ENCODE peak calls at places on chromosomes 7 and 10, in four cellular contexts. H is aorta; J is Karpas-422; V is CD8-positive, alpha-beta T cell. G is an unnamed sample. For H3K4me1, the result is how much of the 10 kb centered on the place peaks cover.

GRCh38 chr10:34437897-34438296 is 377.2 kb downstream of the PARD3 start:
- DNase-seq in H (no peak), J (no peak), V (no peak), G (no peak)

GRCh38 chr10:97771055-97771811 is 566 bp downstream of the SFRP5 start:
- DNase-seq in H (no peak), J (no peak), V (no peak), G (no peak)

GRCh38 chr7:133109816-133110215 is 27.9 kb upstream of the CHCHD3 start:
- DNase-seq in H (no peak), J (peak), V (no peak), G (no peak)

GRCh38 chr7:79459381-79459780 is 5.9 kb upstream of the MAGI2 start:
- DNase-seq in H (peak), J (no peak), V (no peak), G (no peak)

GRCh38 chr7:130151591-130152269 is 53.5 kb downstream of the TMEM209 start:
- DNase-seq in H (no peak), J (no peak), V (no peak), G (no peak)

GRCh38 chr10:127871631-127872010 is 21.1 kb downstream of the CLRN3 start:
- DNase-seq in H (no peak), J (no peak), V (no peak), G (no peak)

GRCh38 chr10:116538992-116539391 is 6.7 kb upstream of the PNLIP start:
- DNase-seq in H (no peak), J (no peak), V (no peak), G (no peak)

GRCh38 chr7:55550010-55550409 is 22.3 kb downstream of the VOPP1 start:
- DNase-seq in H (no peak), J (peak), V (no peak), G (peak)

GRCh38 chr7:107394831-107395230 is 75.0 kb upstream of the GPR22 start:
- DNase-seq in H (no peak), J (no peak), V (no peak), G (no peak)

GRCh38 chr7:107879400-107880035 is 11.5 kb upstream of the DLD start:
- DNase-seq in H (no peak), J (peak), V (no peak), G (peak)

GRCh38 chr7:66356277-66356721 is 151.2 kb downstream of the TPST1 start:
- DNase-seq in H (no peak), J (no peak), V (no peak), G (no peak)

GRCh38 chr10:95573497-95573896 is 12.3 kb upstream of the SORBS1 start:
- DNase-seq in H (no peak), J (no peak), V (no peak), G (no peak)

GRCh38 chr10:20147679-20148078 is 331.4 kb downstream of the PLXDC2 start:
- DNase-seq in H (no peak), J (no peak), V (no peak), G (no peak)

GRCh38 chr10:4058514-4059029 is 273.6 kb upstream of the KLF6 start:
- DNase-seq in H (no peak), J (no peak), V (no peak), G (no peak)

GRCh38 chr10:19956633-19957032 is 140.4 kb downstream of the PLXDC2 start:
- DNase-seq in H (no peak), J (no peak), V (no peak), G (no peak)

GRCh38 chr10:69316313-69317059 is 38.2 kb downstream of the HK1 start:
- DNase-seq in H (no peak), J (no peak), V (no peak), G (no peak)

GRCh38 chr10:75110006-75110632 is 1.3 kb upstream of the SAMD8 start:
- DNase-seq in H (no peak), J (no peak), V (no peak), G (no peak)

GRCh38 chr10:60536529-60537114 is 146.9 kb upstream of the ANK3 start:
- DNase-seq in H (no peak), J (no peak), V (no peak), G (no peak)

GRCh38 chr7:131190146-131190545 is 137.5 kb upstream of the MKLN1 start:
- DNase-seq in H (no peak), J (no peak), V (no peak), G (no peak)

GRCh38 chr10:73407495-73407894 is 6.4 kb downstream of the ANXA7 start:
- DNase-seq in H (no peak), J (peak), V (no peak), G (no peak)

GRCh38 chr10:90872648-90873020 is 860 bp downstream of the RPP30 start:
- DNase-seq in H (no peak), J (no peak), V (no peak), G (no peak)

DNA sequence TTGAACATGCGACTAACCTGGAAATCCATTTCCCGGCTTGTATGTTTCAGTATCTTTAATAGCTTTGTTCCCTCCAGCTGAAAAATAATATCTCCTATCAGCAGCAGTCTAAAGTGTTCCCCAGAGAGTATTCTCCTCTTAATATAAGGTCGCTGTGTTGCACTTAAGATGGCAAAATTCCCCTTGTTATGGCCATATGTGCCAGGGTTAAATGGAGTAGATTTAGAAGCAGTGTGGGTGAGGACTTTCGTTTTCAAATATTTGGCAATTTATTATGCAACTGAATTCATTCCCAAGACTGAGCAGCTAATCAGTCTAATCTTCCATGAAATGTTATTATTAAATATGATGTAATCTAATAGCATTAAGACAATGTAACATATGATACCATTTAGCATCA is 54.9 kb upstream of the ZPBP start:
- DNase-seq in H (no peak), J (no peak), V (no peak), G (no peak)
- H3K4me1 ChIP-seq in H (under half), J (half or more), V (under half), G (half or more)

DNA sequence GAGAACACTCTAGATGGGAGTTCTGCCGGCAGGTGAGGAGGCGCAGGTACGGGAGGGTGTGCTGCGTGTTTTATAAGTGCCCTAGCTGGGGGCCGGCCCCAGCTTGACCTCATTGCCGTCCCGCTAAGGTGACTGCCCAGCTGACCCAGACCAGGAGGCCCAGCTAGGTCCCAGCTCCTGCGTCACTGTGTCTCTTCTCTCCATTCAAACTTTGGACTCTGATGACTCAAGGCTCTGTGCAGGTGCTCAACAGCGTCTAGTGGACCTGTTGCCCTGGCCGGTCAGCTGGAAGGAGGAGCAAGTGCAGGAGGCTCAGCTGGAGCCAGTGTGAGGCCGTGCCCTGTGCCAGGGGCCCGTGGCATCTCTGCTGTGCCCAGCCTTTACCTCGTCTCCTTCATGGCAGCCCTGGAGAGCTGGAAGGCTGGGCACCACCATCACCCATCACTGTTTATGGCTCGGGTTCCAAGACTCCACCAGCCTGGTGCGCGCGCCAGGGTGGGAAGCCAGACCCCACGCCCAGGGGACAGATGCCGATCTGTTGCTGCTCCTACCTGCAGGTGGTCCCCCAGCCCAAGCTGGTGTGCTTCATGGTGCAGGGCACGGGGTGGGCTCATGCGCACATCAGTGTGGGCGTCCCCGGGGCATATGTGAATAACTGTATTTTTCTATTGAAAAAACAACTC is 14.6 kb downstream of the LHPP start:
- DNase-seq in H (no peak), J (no peak), V (no peak), G (no peak)
- H3K4me1 ChIP-seq in H (under half), J (under half), V (under half), G (under half)

GRCh38 chr7:116354171-116354545 is 143.8 kb downstream of the TES start:
- DNase-seq in H (peak), J (no peak), V (no peak), G (no peak)
- H3K4me1 ChIP-seq in H (under half), J (under half), V (under half), G (under half)

DNA sequence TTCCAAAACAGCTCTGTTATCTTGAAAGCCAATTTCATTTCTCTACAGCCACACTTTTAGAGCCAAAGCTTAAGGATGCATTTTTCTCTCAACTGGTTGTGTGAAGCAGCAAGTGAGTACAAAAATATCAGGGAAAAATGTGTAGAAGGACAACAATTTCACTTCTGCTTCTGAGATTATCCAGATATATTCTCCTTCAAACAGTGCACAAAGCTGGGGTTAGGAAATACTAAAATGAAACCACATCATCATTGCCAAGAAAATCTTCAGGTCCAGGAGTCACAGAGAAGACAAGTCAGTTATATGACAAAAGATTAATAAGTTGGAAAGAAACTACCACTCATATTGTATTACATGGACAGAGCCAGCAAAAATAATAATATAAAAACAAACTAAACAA is 16.2 kb downstream of the SGMS1 start:
- DNase-seq in H (no peak), J (no peak), V (no peak), G (no peak)
- H3K4me1 ChIP-seq in H (under half), J (under half), V (under half), G (half or more)

DNA sequence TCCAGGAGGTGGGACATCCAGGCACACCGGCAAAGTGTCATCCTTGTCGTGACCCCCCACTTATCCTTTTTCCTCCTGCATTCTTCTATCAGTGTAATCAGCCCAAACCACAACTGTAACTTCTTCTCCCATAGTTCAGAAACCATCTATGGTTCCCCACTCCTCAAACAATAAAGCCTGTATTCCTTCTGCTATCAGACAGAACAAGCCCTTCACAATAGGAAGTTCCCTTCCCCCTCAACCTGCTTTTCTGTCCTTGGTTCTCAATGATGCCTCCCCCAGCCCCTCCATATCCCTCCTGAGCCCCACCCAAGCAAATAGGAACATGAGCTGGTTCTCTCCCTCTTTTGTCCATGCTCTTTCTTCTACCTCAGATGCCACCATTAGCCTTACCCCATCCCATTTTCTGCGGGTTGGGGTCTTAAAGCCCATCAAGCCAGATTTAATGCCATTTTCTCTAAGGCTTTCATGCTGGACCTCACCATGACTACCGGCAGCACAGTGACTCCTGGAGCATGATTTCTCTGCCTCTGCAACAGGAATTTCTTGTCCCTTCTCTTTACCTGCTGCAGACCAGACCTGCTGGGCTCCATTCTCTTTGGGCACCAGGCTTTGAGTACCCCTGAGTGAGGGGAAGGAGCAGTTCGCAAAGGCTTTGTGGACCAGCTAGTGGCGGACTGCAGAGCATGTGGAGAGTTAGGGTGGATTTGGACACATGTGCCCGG is 92.8 kb upstream of the PAX2 start:
- DNase-seq in H (no peak), J (no peak), V (no peak), G (no peak)
- H3K4me1 ChIP-seq in H (under half), J (under half), V (under half), G (under half)

DNA sequence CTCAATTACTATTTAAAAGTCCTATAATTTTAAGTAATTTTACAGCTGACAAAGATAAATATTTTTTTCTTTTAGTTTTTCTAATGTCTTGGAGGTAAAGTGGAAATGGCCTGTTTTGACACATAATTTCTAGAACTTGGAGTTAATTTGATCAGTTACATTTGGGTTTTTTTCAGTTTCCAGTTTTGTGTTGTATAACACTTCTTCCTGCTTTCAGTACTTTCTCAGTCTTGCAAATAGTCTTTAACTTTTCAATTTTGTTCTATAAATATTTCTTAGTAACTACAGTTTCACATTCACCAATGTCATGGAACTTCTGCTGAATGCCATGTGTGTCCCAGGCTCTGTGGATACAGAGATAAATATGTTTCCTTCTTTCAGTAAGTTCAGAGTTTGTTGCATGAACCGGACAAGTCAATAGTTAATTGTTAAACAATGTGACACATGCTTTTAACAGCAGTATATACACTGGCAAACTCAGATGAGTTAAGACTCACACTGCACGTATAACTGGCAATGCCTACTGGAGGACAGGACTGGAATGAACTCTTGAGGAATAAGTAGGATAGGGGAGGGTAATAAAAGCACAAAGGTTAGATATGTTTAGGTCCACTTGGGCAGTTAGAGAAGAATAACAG is 4.6 kb downstream of the SHOC2 start:
- DNase-seq in H (no peak), J (no peak), V (no peak), G (no peak)
- H3K4me1 ChIP-seq in H (under half), J (under half), V (under half), G (half or more)

GRCh38 chr7:128435311-128435654 is 20.4 kb upstream of the HILPDA start:
- DNase-seq in H (no peak), J (no peak), V (no peak), G (no peak)

GRCh38 chr7:128431754-128432153 is 22.0 kb upstream of the IMPDH1 start:
- DNase-seq in H (no peak), J (no peak), V (no peak), G (no peak)

GRCh38 chr7:128431221-128431620 is 21.4 kb upstream of the IMPDH1 start:
- DNase-seq in H (no peak), J (no peak), V (no peak), G (no peak)

GRCh38 chr7:128437426-128438332 is 18.0 kb upstream of the HILPDA start:
- DNase-seq in H (no peak), J (peak), V (no peak), G (peak)

GRCh38 chr7:128434413-128435310 is 21.0 kb upstream of the HILPDA start:
- DNase-seq in H (no peak), J (no peak), V (no peak), G (no peak)
- H3K4me1 ChIP-seq in H (under half), J (under half), V (under half), G (under half)